ENCODE peak calls at places on chromosomes 4 and X, in seven cellular contexts. F is GM12892, X is SK-N-SH, R is GM12878, Z is HepG2, H is K562, T is H1. C is an unnamed sample.

GRCh38 chr4:155952546-155952945 is 1.1 kb downstream of the CTSO start:
- DNase-seq in X (no peak), Z (no peak), T (no peak), H (no peak), F (no peak), R (no peak), C (no peak)

GRCh38 chrX:110006826-110007375 is 4.0 kb downstream of the TMEM164 start:
- DNase-seq in Z (no peak), F (no peak), X (no peak), T (no peak), R (no peak), H (no peak), C (no peak)

GRCh38 chr4:1172228-1172851 is at the start of gene SPON2:
- DNase-seq in X (peak; percentile 65), Z (peak; percentile 39), H (no peak), T (peak; percentile 73), R (no peak), F (no peak), C (no peak)

GRCh38 chrX:37454537-37455285 is 105.5 kb downstream of the PRRG1 start:
- DNase-seq in T (no peak), R (no peak), X (no peak), Z (no peak), H (no peak), F (no peak), C (no peak)

GRCh38 chrX:1451676-1452496 is 823 bp downstream of the ASMTL start:
- DNase-seq in F (no peak), T (no peak), H (no peak), R (no peak), Z (no peak), X (no peak), C (no peak)

GRCh38 chr4:69531251-69531650 is 35.5 kb upstream of the UGT2B4 start:
- DNase-seq in X (no peak), H (no peak), Z (no peak), F (no peak), R (no peak), T (no peak), C (no peak)

GRCh38 chr4:173211838-173212237 is 43.2 kb downstream of the GALNT7 start:
- DNase-seq in Z (no peak), X (no peak), H (peak; percentile 34), F (no peak), T (no peak), R (no peak), C (no peak)

GRCh38 chr4:141905751-141906150 is 269.4 kb downstream of the IL15 start:
- DNase-seq in F (no peak), X (no peak), T (no peak), H (no peak), R (no peak), Z (no peak), C (no peak)

GRCh38 chr4:81504685-81505598 is 33.2 kb upstream of the RASGEF1B start:
- DNase-seq in T (no peak), F (no peak), H (no peak), R (no peak), X (no peak), Z (no peak), C (no peak)

GRCh38 chrX:2650865-2651264 is 40.2 kb upstream of the CD99 start:
- DNase-seq in Z (no peak), H (no peak), R (no peak), F (no peak), X (no peak), T (no peak), C (no peak)

GRCh38 chr4:1395941-1396805 is 10.1 kb downstream of the NKX1-1 start:
- DNase-seq in Z (no peak), F (peak; percentile 13), T (peak; percentile 16), H (no peak), X (peak; percentile 26), R (no peak), C (no peak)

GRCh38 chrX:7586126-7586525 is 256.8 kb upstream of the VCX start:
- DNase-seq in Z (peak; percentile 1), T (no peak), X (peak; percentile 20), H (no peak), F (no peak), R (no peak), C (no peak)

GRCh38 chr4:118018381-118018780 is 15.9 kb upstream of the NDST3 start:
- DNase-seq in H (no peak), F (no peak), X (no peak), R (no peak), T (no peak), Z (no peak), C (no peak)
- TF ChIP-seq POLR2AphosphoS5 in H (no peak), F (no peak), X (no peak), R (no peak), T (no peak), Z (no peak), C (no peak)

DNA sequence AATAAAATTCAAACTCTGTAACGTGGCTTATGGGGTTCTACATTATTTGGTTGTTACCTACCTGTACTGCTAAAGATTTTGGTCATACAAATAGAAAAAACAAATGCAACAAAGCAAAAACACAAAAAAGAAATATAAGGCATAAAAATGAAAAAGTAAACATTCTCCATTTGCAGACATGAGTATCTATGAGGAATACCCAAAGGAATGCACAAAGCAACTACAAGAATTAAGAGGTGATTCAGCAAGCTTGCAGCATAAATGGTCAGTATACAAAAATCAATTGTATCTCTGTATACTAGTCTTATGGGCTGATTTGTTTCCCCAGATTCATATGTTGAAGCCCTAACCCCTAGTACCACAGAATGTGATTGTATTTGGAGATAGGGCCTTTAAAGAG is 3.6 kb upstream of the PDE5A start:
- DNase-seq in X (no peak), F (no peak), R (no peak), T (no peak), H (no peak), Z (no peak), C (no peak)
- TF ChIP-seq TAF1 in X (no peak), F (no peak), R (no peak), T (no peak), H (no peak), Z (no peak), C (no peak)

DNA sequence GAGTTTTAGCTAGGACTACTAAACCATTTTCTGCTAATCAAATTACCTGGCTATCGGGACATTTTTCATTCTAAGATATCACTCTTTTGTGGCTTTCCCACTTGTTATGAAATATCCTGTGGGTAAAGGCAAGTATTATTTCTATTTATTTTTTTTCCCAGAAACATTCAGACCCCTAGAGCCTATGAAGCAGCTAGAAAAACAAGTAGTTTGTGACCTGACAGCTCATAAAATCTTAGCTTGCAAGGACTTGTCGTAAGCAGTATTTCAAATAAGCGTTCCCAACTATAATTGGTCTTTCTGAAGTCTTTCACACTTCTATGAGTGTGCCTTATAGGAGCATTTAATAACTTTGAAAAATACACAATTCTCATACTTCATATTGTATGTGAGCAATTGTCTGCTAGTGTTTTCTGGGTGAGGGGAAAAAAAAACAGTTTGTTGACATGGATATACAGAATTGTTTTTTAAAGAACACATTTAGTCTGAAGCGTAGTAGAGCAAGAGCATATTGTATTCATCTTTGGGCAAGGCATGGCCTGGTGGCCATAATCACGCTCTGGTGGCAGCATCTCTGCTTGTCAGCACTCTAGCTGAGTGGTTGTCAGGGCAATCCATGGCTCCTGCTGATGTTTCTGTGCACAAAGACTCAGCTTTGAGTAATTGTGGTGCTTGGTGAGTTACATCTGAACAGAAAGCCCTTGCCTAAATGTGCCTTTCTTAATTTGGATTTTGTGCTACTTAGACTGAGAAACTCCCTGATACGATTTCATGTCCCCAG is 2.6 kb downstream of the MCUB start:
- DNase-seq in F (no peak), T (no peak), H (no peak), X (no peak), Z (no peak), R (no peak), C (no peak)
- TF ChIP-seq POLR2AphosphoS5 in F (no peak), T (no peak), H (no peak), X (no peak), Z (no peak), R (no peak), C (no peak)

GRCh38 chrX:154486396-154487207 is at the start of gene UBL4A:
- DNase-seq in X (peak; percentile 86), Z (no peak), R (no peak), F (peak; percentile 67), H (peak; percentile 67), T (peak; percentile 55), C (peak; percentile 62)
- TF ChIP-seq TAF1 in X (no peak), Z (no peak), R (no peak), F (no peak), H (no peak), T (no peak), C (no peak)

GRCh38 chrX:97046861-97047260 is 163.2 kb downstream of the RPA4 start:
- DNase-seq in H (no peak), T (no peak), X (no peak), Z (no peak), F (no peak), R (no peak), C (no peak)
- TF ChIP-seq POLR2AphosphoS5 in H (no peak), T (no peak), X (no peak), Z (no peak), F (no peak), R (no peak), C (no peak)

GRCh38 chr4:42638993-42639392 is 17.9 kb downstream of the ATP8A1 start:
- DNase-seq in X (no peak), T (no peak), Z (no peak), F (no peak), H (no peak), R (peak; percentile 92), C (no peak)
- TF ChIP-seq TAF1 in X (no peak), T (no peak), Z (no peak), F (no peak), H (no peak), R (peak; percentile 15), C (peak; percentile 24)

DNA sequence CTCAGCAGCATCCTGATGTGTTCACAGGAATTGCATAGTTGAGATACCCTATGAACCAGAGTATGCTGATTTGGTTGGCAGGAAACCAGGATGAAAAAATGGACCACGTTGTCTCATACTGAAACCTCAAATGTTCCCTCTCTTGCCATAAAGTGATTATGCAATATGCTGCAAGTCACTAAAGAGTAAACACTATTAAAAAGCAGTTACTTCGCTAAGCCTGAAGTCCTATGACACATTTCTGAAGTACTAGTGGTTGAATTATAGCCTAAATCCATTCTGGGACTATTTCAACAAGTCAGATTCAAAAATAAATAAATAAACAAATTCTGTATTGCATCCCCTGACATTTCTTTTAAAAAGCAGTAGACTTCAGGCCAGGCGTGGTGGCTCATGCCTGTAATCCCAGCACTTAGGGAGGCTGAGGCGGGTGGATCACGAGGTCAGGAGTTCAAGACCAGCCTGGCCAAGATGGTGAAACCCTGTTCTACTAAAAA is 106.0 kb upstream of the NAP1L5 start:
- DNase-seq in Z (no peak), H (no peak), R (peak; percentile 69), X (no peak), T (no peak), F (no peak), C (no peak)
- TF ChIP-seq POLR2AphosphoS5 in Z (no peak), H (no peak), R (no peak), X (no peak), T (no peak), F (no peak), C (no peak)

C was measured in GM12891.